ENCODE peak calls at places on chromosomes 12 and 14, in five cellular contexts. L is tibial artery, A is left ventricle myocardium inferior, N is body of pancreas, K is A549. S is an unnamed sample.

GRCh38 chr14:105090493-105091334 is 25.5 kb upstream of the GPR132 start:
- DNase-seq in L (peak; percentile 90), A (peak; percentile 87), N (peak; percentile 87), K (peak; percentile 95), S (peak; percentile 87)

GRCh38 chr14:31360919-31361662 is 59.3 kb downstream of the HEATR5A start:
- DNase-seq in L (no peak), A (no peak), N (no peak), K (peak; percentile 4), S (no peak)

GRCh38 chr12:34300376-34301250 is 278.3 kb downstream of the ALG10 start:
- DNase-seq in L (peak; percentile 53), A (no peak), N (no peak), K (no peak), S (peak; percentile 43)

GRCh38 chr12:8951744-8952143 is 2.3 kb upstream of the M6PR start:
- DNase-seq in L (no peak), A (no peak), N (no peak), K (no peak), S (no peak)

GRCh38 chr14:92607702-92608429 is 94.3 kb downstream of the RIN3 start:
- DNase-seq in L (no peak), A (no peak), N (no peak), K (peak; percentile 79), S (no peak)

GRCh38 chr12:3490848-3491382 is at the start of gene PRMT8:
- DNase-seq in L (no peak), A (no peak), N (peak; percentile 20), K (no peak), S (no peak)

GRCh38 chr14:105536051-105536450 is 9.7 kb downstream of the TMEM121 start:
- DNase-seq in L (peak; percentile 44), A (no peak), N (no peak), K (no peak), S (peak; percentile 56)

GRCh38 chr12:92147491-92147890 is 1.8 kb upstream of the BTG1 start:
- DNase-seq in L (no peak), A (no peak), N (no peak), K (no peak), S (no peak)

GRCh38 chr12:19031032-19031431 is 98.5 kb upstream of the PLEKHA5 start:
- DNase-seq in L (no peak), A (no peak), N (no peak), K (peak; percentile 49), S (no peak)

GRCh38 chr12:27081668-27082091 is 698 bp downstream of the C12orf71 start:
- DNase-seq in L (no peak), A (no peak), N (no peak), K (peak; percentile 41), S (no peak)

GRCh38 chr12:91620949-91621348 is 438.3 kb upstream of the DCN start:
- DNase-seq in L (no peak), A (no peak), N (peak; percentile 18), K (no peak), S (no peak)

GRCh38 chr12:42666671-42667243 is 77.2 kb upstream of the PRICKLE1 start:
- DNase-seq in L (no peak), A (no peak), N (no peak), K (peak; percentile 7), S (no peak)

GRCh38 chr12:89873745-89874144 is 165.1 kb upstream of the ATP2B1 start:
- DNase-seq in L (no peak), A (no peak), N (no peak), K (no peak), S (no peak)

GRCh38 chr14:100902792-100903191 is 730 bp downstream of the RTL1 start:
- DNase-seq in L (peak; percentile 20), A (no peak), N (no peak), K (no peak), S (peak; percentile 38)
- H3K4me1 ChIP-seq in L (no peaks in the 10 kb centered on the region), A (peaks cover 30% of the 10 kb centered on the region), N (peaks cover 20% of the 10 kb centered on the region), K (peaks cover 5% of the 10 kb centered on the region), S (peaks cover 30% of the 10 kb centered on the region)

GRCh38 chr14:43540948-43541347 is 966.1 kb downstream of the FSCB start:
- DNase-seq in L (no peak), A (no peak), N (peak; percentile 10), K (peak; percentile 54), S (no peak)
- TF ChIP-seq CTCF in L (no peak), A (no peak), N (no peak), K (no peak), S (no peak)

DNA sequence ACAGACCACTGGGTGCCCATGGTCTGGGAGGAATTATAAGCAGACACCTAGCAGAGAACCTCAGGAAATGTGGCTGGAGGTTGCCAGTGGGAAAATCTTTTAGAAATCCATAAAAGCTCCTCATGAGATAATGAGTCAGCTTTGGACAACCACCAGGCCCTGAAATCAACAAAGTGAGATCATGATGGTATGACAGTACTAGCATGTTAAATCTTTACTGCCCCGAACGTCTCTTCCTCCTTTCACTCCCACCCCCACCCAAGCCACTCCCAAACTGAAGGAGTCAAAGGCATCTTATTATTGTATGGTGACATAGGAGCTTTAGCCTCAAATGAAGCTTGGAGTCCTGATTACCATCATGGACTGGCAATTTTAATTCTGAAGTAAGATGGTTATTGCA is 240.0 kb downstream of the DIO2 start:
- DNase-seq in L (no peak), A (no peak), N (no peak), K (peak; percentile 3), S (no peak)
- H3K27ac ChIP-seq in L (no peak overlapping the region), A (no peak overlapping the region), N (no peak overlapping the region), K (no peak overlapping the region), S (no peak overlapping the region)

GRCh38 chr14:85471744-85472143 is 58.2 kb upstream of the FLRT2 start:
- DNase-seq in L (no peak), A (no peak), N (peak; percentile 62), K (peak; percentile 95), S (no peak)
- H3K4me1 ChIP-seq in L (no peaks in the 10 kb centered on the region), A (peaks cover 4% of the 10 kb centered on the region), N (peaks cover 81% of the 10 kb centered on the region), K (peaks cover 60% of the 10 kb centered on the region), S (peaks cover 2% of the 10 kb centered on the region)

S was measured in sigmoid colon.